ENCODE peak calls at places on chromosome 9, in eight cellular contexts. One of them, this sample, is unnamed.

GRCh38 chr9:133054966-133055365 is 6.8 kb upstream of the CEL start:
- DNase-seq in neural crest cell: no peak
- DNase-seq in left ventricle myocardium inferior: peak; percentile 83
- DNase-seq in GM20000: no peak
- DNase-seq in tibial artery: no peak
- DNase-seq in AG04450: no peak
- DNase-seq in foreskin fibroblast: peak; percentile 98
- DNase-seq in A549: no peak
- DNase-seq in this sample: no peak

GRCh38 chr9:6829027-6829426 is 71.3 kb downstream of the KDM4C start:
- DNase-seq in foreskin fibroblast: peak; percentile 16
- DNase-seq in left ventricle myocardium inferior: no peak
- DNase-seq in GM20000: no peak
- DNase-seq in tibial artery: no peak
- DNase-seq in neural crest cell: no peak
- DNase-seq in AG04450: no peak
- DNase-seq in A549: peak; percentile 18
- DNase-seq in this sample: no peak

GRCh38 chr9:95409650-95410426 is 92.3 kb upstream of the FANCC start:
- DNase-seq in AG04450: peak; percentile 59
- DNase-seq in GM20000: no peak
- DNase-seq in left ventricle myocardium inferior: no peak
- DNase-seq in foreskin fibroblast: peak; percentile 83
- DNase-seq in tibial artery: no peak
- DNase-seq in A549: no peak
- DNase-seq in neural crest cell: no peak
- DNase-seq in this sample: no peak

GRCh38 chr9:114278881-114279570 is 43.9 kb upstream of the ORM1 start:
- DNase-seq in foreskin fibroblast: peak; percentile 60
- DNase-seq in left ventricle myocardium inferior: peak; percentile 16
- DNase-seq in tibial artery: peak; percentile 83
- DNase-seq in A549: peak; percentile 73
- DNase-seq in AG04450: no peak
- DNase-seq in neural crest cell: no peak
- DNase-seq in GM20000: no peak
- DNase-seq in this sample: no peak

GRCh38 chr9:90921104-90921503 is 119.5 kb downstream of the SYK start:
- DNase-seq in left ventricle myocardium inferior: peak; percentile 87
- DNase-seq in neural crest cell: no peak
- DNase-seq in AG04450: no peak
- DNase-seq in foreskin fibroblast: peak; percentile 61
- DNase-seq in tibial artery: peak; percentile 97
- DNase-seq in A549: no peak
- DNase-seq in GM20000: no peak
- DNase-seq in this sample: no peak

GRCh38 chr9:133690111-133690561 is 48.0 kb downstream of the SARDH start:
- DNase-seq in AG04450: no peak
- DNase-seq in GM20000: no peak
- DNase-seq in left ventricle myocardium inferior: peak; percentile 11
- DNase-seq in foreskin fibroblast: no peak
- DNase-seq in tibial artery: no peak
- DNase-seq in neural crest cell: no peak
- DNase-seq in A549: no peak
- DNase-seq in this sample: no peak

GRCh38 chr9:70421272-70422180 is 7.1 kb upstream of the KLF9 start:
- DNase-seq in left ventricle myocardium inferior: no peak
- DNase-seq in A549: no peak
- DNase-seq in AG04450: no peak
- DNase-seq in GM20000: peak; percentile 24
- DNase-seq in neural crest cell: no peak
- DNase-seq in tibial artery: peak; percentile 75
- DNase-seq in foreskin fibroblast: peak; percentile 89
- DNase-seq in this sample: peak; percentile 58

GRCh38 chr9:134304712-134305111 is 21.5 kb upstream of the RXRA start:
- DNase-seq in AG04450: no peak
- DNase-seq in left ventricle myocardium inferior: no peak
- DNase-seq in neural crest cell: no peak
- DNase-seq in tibial artery: peak; percentile 42
- DNase-seq in GM20000: no peak
- DNase-seq in A549: no peak
- DNase-seq in foreskin fibroblast: no peak
- DNase-seq in this sample: no peak

GRCh38 chr9:136888454-136888853 is 2.1 kb downstream of the TRAF2 start:
- DNase-seq in left ventricle myocardium inferior: no peak
- DNase-seq in neural crest cell: no peak
- DNase-seq in tibial artery: no peak
- DNase-seq in foreskin fibroblast: no peak
- DNase-seq in A549: no peak
- DNase-seq in AG04450: no peak
- DNase-seq in GM20000: no peak
- DNase-seq in this sample: no peak

GRCh38 chr9:136738960-136739359 is 3.8 kb downstream of the LCN10 start:
- DNase-seq in AG04450: no peak
- DNase-seq in foreskin fibroblast: no peak
- DNase-seq in left ventricle myocardium inferior: no peak
- DNase-seq in A549: no peak
- DNase-seq in GM20000: no peak
- DNase-seq in tibial artery: no peak
- DNase-seq in neural crest cell: no peak
- DNase-seq in this sample: no peak

GRCh38 chr9:27535701-27536118 is 6.1 kb upstream of the MOB3B start:
- DNase-seq in left ventricle myocardium inferior: no peak
- DNase-seq in tibial artery: no peak
- DNase-seq in GM20000: no peak
- DNase-seq in foreskin fibroblast: no peak
- DNase-seq in AG04450: no peak
- DNase-seq in neural crest cell: no peak
- DNase-seq in A549: no peak
- DNase-seq in this sample: peak; percentile 14
- TF ChIP-seq CTCF in left ventricle myocardium inferior: no peak
- TF ChIP-seq CTCF in tibial artery: no peak
- TF ChIP-seq CTCF in GM20000: no peak
- TF ChIP-seq CTCF in foreskin fibroblast: no peak
- TF ChIP-seq CTCF in AG04450: no peak
- TF ChIP-seq CTCF in neural crest cell: peak; percentile 36
- TF ChIP-seq CTCF in A549: no peak
- TF ChIP-seq CTCF in this sample: no peak

GRCh38 chr9:13149454-13149853 is 130.0 kb downstream of the MPDZ start:
- DNase-seq in A549: no peak
- DNase-seq in foreskin fibroblast: no peak
- DNase-seq in GM20000: no peak
- DNase-seq in left ventricle myocardium inferior: peak; percentile 28
- DNase-seq in neural crest cell: no peak
- DNase-seq in tibial artery: no peak
- DNase-seq in AG04450: no peak
- DNase-seq in this sample: no peak
- TF ChIP-seq CTCF in A549: no peak
- TF ChIP-seq CTCF in foreskin fibroblast: no peak
- TF ChIP-seq CTCF in GM20000: no peak
- TF ChIP-seq CTCF in left ventricle myocardium inferior: no peak
- TF ChIP-seq CTCF in neural crest cell: no peak
- TF ChIP-seq CTCF in tibial artery: no peak
- TF ChIP-seq CTCF in AG04450: no peak
- TF ChIP-seq CTCF in this sample: no peak

DNA sequence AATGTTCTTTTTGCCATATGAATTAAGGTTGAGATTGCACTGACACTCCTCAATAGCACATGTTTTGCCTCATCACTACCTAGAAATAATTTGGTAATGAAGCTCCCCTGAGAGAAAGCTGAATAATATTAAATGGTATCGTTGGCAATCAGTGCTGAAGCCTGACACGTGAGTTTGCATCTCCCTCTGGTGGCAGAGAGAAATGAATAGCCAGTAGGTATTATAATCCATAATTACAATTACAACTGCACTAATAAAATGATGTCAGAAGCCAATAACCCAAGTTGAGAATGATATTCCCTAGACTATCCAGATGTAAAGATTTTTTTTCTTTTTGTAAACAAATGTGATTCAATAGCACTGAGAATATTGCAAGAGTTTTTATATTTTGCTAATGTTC is 700.3 kb downstream of the PTPRD start:
- DNase-seq in AG04450: no peak
- DNase-seq in left ventricle myocardium inferior: no peak
- DNase-seq in GM20000: no peak
- DNase-seq in neural crest cell: no peak
- DNase-seq in tibial artery: no peak
- DNase-seq in foreskin fibroblast: no peak
- DNase-seq in A549: no peak
- DNase-seq in this sample: no peak
- TF ChIP-seq CTCF in AG04450: no peak
- TF ChIP-seq CTCF in left ventricle myocardium inferior: no peak
- TF ChIP-seq CTCF in GM20000: no peak
- TF ChIP-seq CTCF in neural crest cell: peak; percentile 64
- TF ChIP-seq CTCF in tibial artery: no peak
- TF ChIP-seq CTCF in foreskin fibroblast: no peak
- TF ChIP-seq CTCF in A549: no peak
- TF ChIP-seq CTCF in this sample: peak; percentile 31

DNA sequence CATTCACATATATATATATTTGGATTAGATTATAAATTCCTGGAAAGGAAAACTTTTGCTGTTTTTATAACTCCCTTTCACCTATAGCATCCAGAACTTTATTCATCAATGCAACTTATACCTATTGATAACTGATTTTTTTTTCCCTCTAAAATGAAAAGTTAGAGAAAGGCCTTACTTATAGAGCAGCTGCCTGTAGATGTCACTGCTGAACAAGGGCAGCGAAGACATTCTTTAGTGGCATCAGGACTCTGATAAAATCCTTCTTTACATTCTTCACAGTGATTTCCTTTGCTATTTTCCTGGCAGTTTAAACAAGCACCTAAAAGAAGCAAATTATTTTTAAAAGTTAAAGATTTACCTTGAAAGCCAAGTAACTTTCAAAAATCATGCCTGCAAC is 32.3 kb upstream of the CDK5RAP2 start:
- DNase-seq in GM20000: no peak
- DNase-seq in AG04450: no peak
- DNase-seq in left ventricle myocardium inferior: no peak
- DNase-seq in A549: no peak
- DNase-seq in tibial artery: no peak
- DNase-seq in foreskin fibroblast: peak; percentile 34
- DNase-seq in neural crest cell: no peak
- DNase-seq in this sample: no peak
- TF ChIP-seq CTCF in GM20000: no peak
- TF ChIP-seq CTCF in AG04450: peak; percentile 27
- TF ChIP-seq CTCF in left ventricle myocardium inferior: no peak
- TF ChIP-seq CTCF in A549: peak; percentile 73
- TF ChIP-seq CTCF in tibial artery: no peak
- TF ChIP-seq CTCF in foreskin fibroblast: peak; percentile 22
- TF ChIP-seq CTCF in neural crest cell: peak; percentile 47
- TF ChIP-seq CTCF in this sample: no peak

GRCh38 chr9:10048994-10049393 is 563.8 kb downstream of the PTPRD start:
- DNase-seq in neural crest cell: no peak
- DNase-seq in AG04450: no peak
- DNase-seq in tibial artery: no peak
- DNase-seq in GM20000: no peak
- DNase-seq in A549: no peak
- DNase-seq in foreskin fibroblast: no peak
- DNase-seq in left ventricle myocardium inferior: no peak
- DNase-seq in this sample: no peak

GRCh38 chr9:10050016-10050415 is 562.8 kb downstream of the PTPRD start:
- DNase-seq in foreskin fibroblast: no peak
- DNase-seq in neural crest cell: no peak
- DNase-seq in AG04450: no peak
- DNase-seq in left ventricle myocardium inferior: no peak
- DNase-seq in GM20000: no peak
- DNase-seq in A549: no peak
- DNase-seq in tibial artery: no peak
- DNase-seq in this sample: no peak

GRCh38 chr9:10045598-10045997 is 567.2 kb downstream of the PTPRD start:
- DNase-seq in GM20000: no peak
- DNase-seq in tibial artery: no peak
- DNase-seq in neural crest cell: no peak
- DNase-seq in A549: no peak
- DNase-seq in AG04450: no peak
- DNase-seq in left ventricle myocardium inferior: no peak
- DNase-seq in foreskin fibroblast: no peak
- DNase-seq in this sample: no peak
- TF ChIP-seq CTCF in GM20000: peak; percentile 8
- TF ChIP-seq CTCF in tibial artery: no peak
- TF ChIP-seq CTCF in neural crest cell: peak; percentile 63
- TF ChIP-seq CTCF in A549: peak; percentile 21
- TF ChIP-seq CTCF in AG04450: peak; percentile 56
- TF ChIP-seq CTCF in left ventricle myocardium inferior: peak; percentile 64
- TF ChIP-seq CTCF in foreskin fibroblast: no peak
- TF ChIP-seq CTCF in this sample: no peak

GRCh38 chr9:130160862-130161470 is 11.2 kb upstream of the NCS1 start:
- DNase-seq in A549: no peak
- DNase-seq in left ventricle myocardium inferior: no peak
- DNase-seq in foreskin fibroblast: no peak
- DNase-seq in tibial artery: no peak
- DNase-seq in AG04450: no peak
- DNase-seq in neural crest cell: no peak
- DNase-seq in GM20000: no peak
- DNase-seq in this sample: no peak
- TF ChIP-seq CTCF in A549: no peak
- TF ChIP-seq CTCF in left ventricle myocardium inferior: no peak
- TF ChIP-seq CTCF in foreskin fibroblast: no peak
- TF ChIP-seq CTCF in tibial artery: no peak
- TF ChIP-seq CTCF in AG04450: no peak
- TF ChIP-seq CTCF in neural crest cell: no peak
- TF ChIP-seq CTCF in GM20000: no peak
- TF ChIP-seq CTCF in this sample: no peak

GRCh38 chr9:94259077-94259847 is at the start of gene ZNF169:
- DNase-seq in AG04450: peak; percentile 59
- DNase-seq in tibial artery: peak; percentile 93
- DNase-seq in foreskin fibroblast: peak; percentile 96
- DNase-seq in left ventricle myocardium inferior: peak; percentile 92
- DNase-seq in neural crest cell: peak; percentile 85
- DNase-seq in GM20000: peak; percentile 92
- DNase-seq in A549: peak; percentile 96
- DNase-seq in this sample: peak; percentile 95
- TF ChIP-seq CTCF in AG04450: no peak
- TF ChIP-seq CTCF in tibial artery: no peak
- TF ChIP-seq CTCF in foreskin fibroblast: no peak
- TF ChIP-seq CTCF in left ventricle myocardium inferior: no peak
- TF ChIP-seq CTCF in neural crest cell: no peak
- TF ChIP-seq CTCF in GM20000: no peak
- TF ChIP-seq CTCF in A549: no peak
- TF ChIP-seq CTCF in this sample: no peak

DNA sequence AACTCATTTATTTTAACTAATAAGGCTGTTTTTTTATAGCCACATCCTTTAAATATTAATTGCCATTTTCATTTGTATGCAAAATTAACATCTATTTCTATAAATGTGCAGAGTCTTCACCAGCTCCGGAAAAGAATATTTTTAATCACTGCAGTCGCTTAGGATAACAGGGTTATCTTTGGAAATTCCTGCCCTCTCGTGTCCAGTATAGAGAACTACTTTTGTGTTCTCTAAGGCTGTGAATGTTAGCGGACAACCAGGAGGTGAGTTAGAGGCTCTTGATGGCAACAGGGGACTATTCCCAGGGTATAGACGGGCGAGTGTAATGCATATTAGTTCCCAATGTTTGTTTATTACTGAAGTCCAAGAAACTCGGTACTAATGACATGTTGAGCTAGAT is 59.4 kb downstream of the GGTA1 start:
- DNase-seq in A549: peak; percentile 70
- DNase-seq in foreskin fibroblast: peak; percentile 48
- DNase-seq in GM20000: no peak
- DNase-seq in neural crest cell: no peak
- DNase-seq in left ventricle myocardium inferior: no peak
- DNase-seq in tibial artery: no peak
- DNase-seq in AG04450: no peak
- DNase-seq in this sample: no peak
- TF ChIP-seq CTCF in A549: peak; percentile 40
- TF ChIP-seq CTCF in foreskin fibroblast: no peak
- TF ChIP-seq CTCF in GM20000: no peak
- TF ChIP-seq CTCF in neural crest cell: peak; percentile 32
- TF ChIP-seq CTCF in left ventricle myocardium inferior: peak; percentile 54
- TF ChIP-seq CTCF in tibial artery: peak; percentile 35
- TF ChIP-seq CTCF in AG04450: peak; percentile 55
- TF ChIP-seq CTCF in this sample: no peak